ENCODE peak calls at places on chromosomes 5 and 9, in nine cellular contexts. One of them, this sample, is unnamed.
A peak's percentile ranks its signal among the peaks of the same experiment; 100 is the strongest.

GRCh38 chr9:132849168-132849831 is 28.8 kb downstream of the AK8 start:
- DNase-seq in amniotic stem cell: no peak
- DNase-seq in activated T-helper 1 cell treated with Interleukin-2 at 50 U/mL for 16 hours: no peak
- DNase-seq in tibial nerve: no peak
- DNase-seq in posterior cingulate gyrus: no peak
- DNase-seq in hypothalamus: no peak
- DNase-seq in GM19239: no peak
- DNase-seq in GM10248: no peak
- DNase-seq in AG08395: no peak
- DNase-seq in this sample: peak; percentile 36

GRCh38 chr9:17847908-17848307 is 269.0 kb downstream of the SH3GL2 start:
- DNase-seq in GM19239: no peak
- DNase-seq in posterior cingulate gyrus: no peak
- DNase-seq in tibial nerve: no peak
- DNase-seq in amniotic stem cell: no peak
- DNase-seq in hypothalamus: no peak
- DNase-seq in activated T-helper 1 cell treated with Interleukin-2 at 50 U/mL for 16 hours: no peak
- DNase-seq in GM10248: no peak
- DNase-seq in AG08395: no peak
- DNase-seq in this sample: no peak

GRCh38 chr5:40823459-40823858 is 11.6 kb downstream of the RPL37 start:
- DNase-seq in tibial nerve: no peak
- DNase-seq in amniotic stem cell: no peak
- DNase-seq in GM10248: no peak
- DNase-seq in GM19239: no peak
- DNase-seq in posterior cingulate gyrus: no peak
- DNase-seq in AG08395: no peak
- DNase-seq in activated T-helper 1 cell treated with Interleukin-2 at 50 U/mL for 16 hours: no peak
- DNase-seq in hypothalamus: no peak
- DNase-seq in this sample: no peak

GRCh38 chr5:11268894-11269293 is 507.9 kb upstream of the DAP start:
- DNase-seq in amniotic stem cell: no peak
- DNase-seq in hypothalamus: no peak
- DNase-seq in tibial nerve: no peak
- DNase-seq in GM19239: no peak
- DNase-seq in posterior cingulate gyrus: no peak
- DNase-seq in AG08395: no peak
- DNase-seq in activated T-helper 1 cell treated with Interleukin-2 at 50 U/mL for 16 hours: no peak
- DNase-seq in GM10248: no peak
- DNase-seq in this sample: no peak

GRCh38 chr5:56039985-56040384 is 45.2 kb upstream of the IL6ST start:
- DNase-seq in GM19239: no peak
- DNase-seq in activated T-helper 1 cell treated with Interleukin-2 at 50 U/mL for 16 hours: no peak
- DNase-seq in AG08395: no peak
- DNase-seq in posterior cingulate gyrus: no peak
- DNase-seq in amniotic stem cell: no peak
- DNase-seq in hypothalamus: no peak
- DNase-seq in tibial nerve: no peak
- DNase-seq in GM10248: no peak
- DNase-seq in this sample: no peak

GRCh38 chr5:110525762-110526161 is 200.7 kb downstream of the TMEM232 start:
- DNase-seq in posterior cingulate gyrus: no peak
- DNase-seq in hypothalamus: no peak
- DNase-seq in amniotic stem cell: no peak
- DNase-seq in AG08395: no peak
- DNase-seq in GM19239: no peak
- DNase-seq in GM10248: no peak
- DNase-seq in tibial nerve: no peak
- DNase-seq in activated T-helper 1 cell treated with Interleukin-2 at 50 U/mL for 16 hours: no peak
- DNase-seq in this sample: no peak

GRCh38 chr9:86942352-86943222 is 4.7 kb downstream of the GAS1 start:
- DNase-seq in posterior cingulate gyrus: no peak
- DNase-seq in AG08395: no peak
- DNase-seq in GM19239: no peak
- DNase-seq in activated T-helper 1 cell treated with Interleukin-2 at 50 U/mL for 16 hours: no peak
- DNase-seq in hypothalamus: no peak
- DNase-seq in GM10248: no peak
- DNase-seq in tibial nerve: no peak
- DNase-seq in amniotic stem cell: no peak
- DNase-seq in this sample: no peak

GRCh38 chr9:78014776-78015175 is 16.8 kb downstream of the GNAQ start:
- DNase-seq in amniotic stem cell: no peak
- DNase-seq in AG08395: no peak
- DNase-seq in GM10248: no peak
- DNase-seq in GM19239: no peak
- DNase-seq in tibial nerve: no peak
- DNase-seq in hypothalamus: no peak
- DNase-seq in posterior cingulate gyrus: no peak
- DNase-seq in activated T-helper 1 cell treated with Interleukin-2 at 50 U/mL for 16 hours: no peak
- DNase-seq in this sample: no peak

GRCh38 chr9:33794560-33794959 is 801 bp upstream of the PRSS3 start:
- DNase-seq in amniotic stem cell: no peak
- DNase-seq in activated T-helper 1 cell treated with Interleukin-2 at 50 U/mL for 16 hours: no peak
- DNase-seq in posterior cingulate gyrus: no peak
- DNase-seq in AG08395: no peak
- DNase-seq in GM19239: no peak
- DNase-seq in hypothalamus: peak; percentile 6
- DNase-seq in GM10248: no peak
- DNase-seq in tibial nerve: no peak
- DNase-seq in this sample: no peak

GRCh38 chr5:139635606-139636206 is 12.4 kb upstream of the CXXC5 start:
- DNase-seq in tibial nerve: no peak
- DNase-seq in AG08395: peak; percentile 89
- DNase-seq in posterior cingulate gyrus: no peak
- DNase-seq in activated T-helper 1 cell treated with Interleukin-2 at 50 U/mL for 16 hours: no peak
- DNase-seq in GM10248: peak; percentile 46
- DNase-seq in amniotic stem cell: no peak
- DNase-seq in hypothalamus: peak; percentile 39
- DNase-seq in GM19239: no peak
- DNase-seq in this sample: no peak

GRCh38 chr9:82445556-82445955 is 457.0 kb downstream of the SPATA31D1 start:
- DNase-seq in posterior cingulate gyrus: no peak
- DNase-seq in tibial nerve: no peak
- DNase-seq in hypothalamus: no peak
- DNase-seq in GM19239: no peak
- DNase-seq in GM10248: no peak
- DNase-seq in AG08395: no peak
- DNase-seq in amniotic stem cell: no peak
- DNase-seq in activated T-helper 1 cell treated with Interleukin-2 at 50 U/mL for 16 hours: no peak
- DNase-seq in this sample: no peak

GRCh38 chr5:111127453-111128195 is 35.5 kb downstream of the WDR36 start:
- DNase-seq in amniotic stem cell: no peak
- DNase-seq in activated T-helper 1 cell treated with Interleukin-2 at 50 U/mL for 16 hours: no peak
- DNase-seq in hypothalamus: no peak
- DNase-seq in AG08395: no peak
- DNase-seq in GM10248: no peak
- DNase-seq in GM19239: no peak
- DNase-seq in tibial nerve: no peak
- DNase-seq in posterior cingulate gyrus: no peak
- DNase-seq in this sample: no peak

GRCh38 chr9:136700959-136701664 is 11.3 kb upstream of the DIPK1B start:
- DNase-seq in tibial nerve: no peak
- DNase-seq in posterior cingulate gyrus: no peak
- DNase-seq in activated T-helper 1 cell treated with Interleukin-2 at 50 U/mL for 16 hours: peak; percentile 18
- DNase-seq in GM19239: peak; percentile 68
- DNase-seq in AG08395: no peak
- DNase-seq in GM10248: peak; percentile 81
- DNase-seq in amniotic stem cell: no peak
- DNase-seq in hypothalamus: no peak
- DNase-seq in this sample: peak; percentile 62

GRCh38 chr5:165881259-165881658 is 2375.8 kb downstream of the MAT2B start:
- DNase-seq in activated T-helper 1 cell treated with Interleukin-2 at 50 U/mL for 16 hours: no peak
- DNase-seq in hypothalamus: no peak
- DNase-seq in GM10248: no peak
- DNase-seq in GM19239: no peak
- DNase-seq in AG08395: no peak
- DNase-seq in tibial nerve: no peak
- DNase-seq in posterior cingulate gyrus: no peak
- DNase-seq in amniotic stem cell: no peak
- DNase-seq in this sample: no peak

GRCh38 chr9:98087420-98088354 is 31.2 kb downstream of the NANS start:
- DNase-seq in activated T-helper 1 cell treated with Interleukin-2 at 50 U/mL for 16 hours: peak; percentile 18
- DNase-seq in GM19239: no peak
- DNase-seq in hypothalamus: no peak
- DNase-seq in GM10248: peak; percentile 53
- DNase-seq in tibial nerve: no peak
- DNase-seq in AG08395: peak; percentile 55
- DNase-seq in posterior cingulate gyrus: no peak
- DNase-seq in amniotic stem cell: no peak
- DNase-seq in this sample: no peak

GRCh38 chr5:34919077-34919476 is 3.6 kb downstream of the BRIX1 start:
- DNase-seq in GM10248: no peak
- DNase-seq in amniotic stem cell: no peak
- DNase-seq in tibial nerve: no peak
- DNase-seq in activated T-helper 1 cell treated with Interleukin-2 at 50 U/mL for 16 hours: no peak
- DNase-seq in hypothalamus: no peak
- DNase-seq in posterior cingulate gyrus: no peak
- DNase-seq in AG08395: no peak
- DNase-seq in GM19239: no peak
- DNase-seq in this sample: no peak

GRCh38 chr5:32713396-32714381 is 2.6 kb downstream of the NPR3 start:
- DNase-seq in hypothalamus: no peak
- DNase-seq in AG08395: peak; percentile 48
- DNase-seq in amniotic stem cell: peak; percentile 48
- DNase-seq in GM19239: no peak
- DNase-seq in GM10248: no peak
- DNase-seq in tibial nerve: no peak
- DNase-seq in posterior cingulate gyrus: no peak
- DNase-seq in activated T-helper 1 cell treated with Interleukin-2 at 50 U/mL for 16 hours: no peak
- DNase-seq in this sample: no peak

GRCh38 chr9:97759611-97760288 is 62.6 kb upstream of the XPA start:
- DNase-seq in GM19239: no peak
- DNase-seq in amniotic stem cell: no peak
- DNase-seq in activated T-helper 1 cell treated with Interleukin-2 at 50 U/mL for 16 hours: no peak
- DNase-seq in posterior cingulate gyrus: no peak
- DNase-seq in AG08395: peak; percentile 45
- DNase-seq in tibial nerve: no peak
- DNase-seq in GM10248: no peak
- DNase-seq in hypothalamus: peak; percentile 28
- DNase-seq in this sample: no peak

GRCh38 chr5:153896701-153897100 is 142.0 kb downstream of the FAM114A2 start:
- DNase-seq in GM19239: peak; percentile 18
- DNase-seq in hypothalamus: no peak
- DNase-seq in AG08395: no peak
- DNase-seq in GM10248: peak; percentile 38
- DNase-seq in tibial nerve: no peak
- DNase-seq in activated T-helper 1 cell treated with Interleukin-2 at 50 U/mL for 16 hours: no peak
- DNase-seq in posterior cingulate gyrus: no peak
- DNase-seq in amniotic stem cell: no peak
- DNase-seq in this sample: no peak

GRCh38 chr5:2249442-2249841 is 366.7 kb upstream of the IRX4 start:
- DNase-seq in tibial nerve: no peak
- DNase-seq in GM10248: no peak
- DNase-seq in posterior cingulate gyrus: no peak
- DNase-seq in activated T-helper 1 cell treated with Interleukin-2 at 50 U/mL for 16 hours: no peak
- DNase-seq in hypothalamus: no peak
- DNase-seq in AG08395: no peak
- DNase-seq in amniotic stem cell: no peak
- DNase-seq in GM19239: no peak
- DNase-seq in this sample: no peak

GRCh38 chr5:125823572-125823971 is 599.6 kb upstream of the GRAMD2B start:
- DNase-seq in GM10248: no peak
- DNase-seq in posterior cingulate gyrus: no peak
- DNase-seq in hypothalamus: no peak
- DNase-seq in AG08395: no peak
- DNase-seq in tibial nerve: no peak
- DNase-seq in amniotic stem cell: no peak
- DNase-seq in activated T-helper 1 cell treated with Interleukin-2 at 50 U/mL for 16 hours: no peak
- DNase-seq in GM19239: no peak
- DNase-seq in this sample: no peak

GRCh38 chr9:28053378-28053777 is 480.1 kb upstream of the C9orf72 start:
- DNase-seq in posterior cingulate gyrus: no peak
- DNase-seq in hypothalamus: no peak
- DNase-seq in amniotic stem cell: no peak
- DNase-seq in GM19239: no peak
- DNase-seq in tibial nerve: no peak
- DNase-seq in GM10248: no peak
- DNase-seq in activated T-helper 1 cell treated with Interleukin-2 at 50 U/mL for 16 hours: no peak
- DNase-seq in AG08395: no peak
- DNase-seq in this sample: no peak

GRCh38 chr9:126857261-126857960 is 3.0 kb upstream of the ZBTB34 start:
- DNase-seq in hypothalamus: no peak
- DNase-seq in AG08395: no peak
- DNase-seq in activated T-helper 1 cell treated with Interleukin-2 at 50 U/mL for 16 hours: no peak
- DNase-seq in posterior cingulate gyrus: no peak
- DNase-seq in amniotic stem cell: no peak
- DNase-seq in GM19239: no peak
- DNase-seq in GM10248: no peak
- DNase-seq in tibial nerve: no peak
- DNase-seq in this sample: no peak

GRCh38 chr5:138824924-138825863 is 49.9 kb downstream of the LRRTM2 start:
- DNase-seq in posterior cingulate gyrus: no peak
- DNase-seq in amniotic stem cell: no peak
- DNase-seq in GM10248: peak; percentile 56
- DNase-seq in AG08395: peak; percentile 35
- DNase-seq in tibial nerve: no peak
- DNase-seq in activated T-helper 1 cell treated with Interleukin-2 at 50 U/mL for 16 hours: no peak
- DNase-seq in hypothalamus: no peak
- DNase-seq in GM19239: peak; percentile 17
- DNase-seq in this sample: no peak

GRCh38 chr9:37575921-37576721 is at the start of gene FBXO10:
- DNase-seq in GM19239: peak; percentile 40
- DNase-seq in AG08395: peak; percentile 84
- DNase-seq in posterior cingulate gyrus: peak; percentile 76
- DNase-seq in amniotic stem cell: peak; percentile 28
- DNase-seq in hypothalamus: peak; percentile 79
- DNase-seq in GM10248: peak; percentile 84
- DNase-seq in activated T-helper 1 cell treated with Interleukin-2 at 50 U/mL for 16 hours: peak; percentile 20
- DNase-seq in tibial nerve: peak; percentile 29
- DNase-seq in this sample: peak; percentile 53

GRCh38 chr5:57987552-57987951 is 472.3 kb downstream of the PLK2 start:
- DNase-seq in GM19239: no peak
- DNase-seq in hypothalamus: no peak
- DNase-seq in activated T-helper 1 cell treated with Interleukin-2 at 50 U/mL for 16 hours: no peak
- DNase-seq in AG08395: peak; percentile 2
- DNase-seq in tibial nerve: no peak
- DNase-seq in amniotic stem cell: no peak
- DNase-seq in posterior cingulate gyrus: no peak
- DNase-seq in GM10248: no peak
- DNase-seq in this sample: no peak

GRCh38 chr9:132776891-132777290 is 101.2 kb downstream of the AK8 start:
- DNase-seq in GM19239: no peak
- DNase-seq in GM10248: no peak
- DNase-seq in activated T-helper 1 cell treated with Interleukin-2 at 50 U/mL for 16 hours: no peak
- DNase-seq in AG08395: no peak
- DNase-seq in posterior cingulate gyrus: no peak
- DNase-seq in hypothalamus: no peak
- DNase-seq in tibial nerve: no peak
- DNase-seq in amniotic stem cell: no peak
- DNase-seq in this sample: no peak

GRCh38 chr9:37929441-37929895 is 25.5 kb upstream of the SLC25A51 start:
- DNase-seq in AG08395: no peak
- DNase-seq in hypothalamus: no peak
- DNase-seq in posterior cingulate gyrus: no peak
- DNase-seq in GM19239: no peak
- DNase-seq in amniotic stem cell: no peak
- DNase-seq in tibial nerve: no peak
- DNase-seq in activated T-helper 1 cell treated with Interleukin-2 at 50 U/mL for 16 hours: no peak
- DNase-seq in GM10248: no peak
- DNase-seq in this sample: no peak

This sample was measured in activated CD4-positive, CD25-positive, alpha-beta regulatory T cell treated with anti-CD3 and anti-CD28 coated beads, Interleukin-2, amount 50 U/mL, for 72 hours.